ENCODE peak calls at places on chromosomes 3 and 15, in seven cellular contexts. I, L, C, B, W, J and A are unnamed samples.

GRCh38 chr15:27743638-27744037 is 355.5 kb downstream of the OCA2 start:
- DNase-seq in B (no peak), J (no peak), I (no peak), C (no peak), W (no peak), L (no peak), A (no peak)

GRCh38 chr3:158809642-158810041 is 7.8 kb downstream of the MFSD1 start:
- DNase-seq in I (no peak), C (no peak), B (no peak), W (no peak), L (no peak), J (no peak), A (no peak)

GRCh38 chr3:30199096-30199734 is 407.2 kb upstream of the TGFBR2 start:
- DNase-seq in C (peak), L (peak), J (peak), W (peak), I (peak), B (peak), A (no peak)

GRCh38 chr3:143895805-143896204 is 47.5 kb upstream of the SLC9A9 start:
- DNase-seq in B (no peak), C (peak), W (no peak), I (no peak), J (no peak), L (no peak), A (no peak)

GRCh38 chr15:56754993-56755392 is 21.7 kb upstream of the ZNF280D start:
- DNase-seq in B (no peak), W (no peak), L (no peak), C (no peak), J (no peak), I (no peak), A (no peak)

GRCh38 chr3:185351371-185351770 is 11.6 kb upstream of the MAP3K13 start:
- DNase-seq in I (no peak), B (no peak), L (no peak), J (no peak), W (no peak), C (no peak), A (no peak)

GRCh38 chr15:71290002-71290401 is 174.7 kb downstream of the THSD4 start:
- DNase-seq in J (no peak), I (no peak), L (no peak), B (no peak), W (no peak), C (no peak), A (no peak)

GRCh38 chr3:59424268-59425010 is 374.6 kb upstream of the CFAP20DC start:
- DNase-seq in I (no peak), L (no peak), C (no peak), W (no peak), J (no peak), B (no peak), A (no peak)

GRCh38 chr3:18127181-18127863 is 297.8 kb downstream of the SATB1 start:
- DNase-seq in C (no peak), B (no peak), J (no peak), L (no peak), W (no peak), I (no peak), A (peak)

GRCh38 chr3:61637088-61638051 is 76.0 kb downstream of the PTPRG start:
- DNase-seq in W (peak), I (no peak), L (no peak), B (peak), C (peak), J (peak), A (peak)

GRCh38 chr3:38455639-38456430 is 2.1 kb downstream of the ACVR2B start:
- DNase-seq in B (no peak), L (no peak), C (no peak), J (no peak), W (no peak), I (no peak), A (no peak)

GRCh38 chr3:38453075-38453913 is at the start of gene ACVR2B:
- DNase-seq in W (peak), I (peak), B (peak), J (peak), L (peak), C (peak), A (peak)

GRCh38 chr3:38453914-38454178 is 156 bp downstream of the ACVR2B start:
- DNase-seq in L (no peak), J (no peak), W (no peak), B (no peak), C (no peak), I (no peak), A (no peak)

GRCh38 chr3:38454179-38454883 is 641 bp downstream of the ACVR2B start:
- DNase-seq in C (peak), B (peak), I (no peak), L (peak), J (peak), W (peak), A (peak)

GRCh38 chr3:38454884-38455638 is 1.4 kb downstream of the ACVR2B start:
- DNase-seq in B (peak), L (peak), J (peak), W (peak), C (peak), I (peak), A (peak)
- TF ChIP-seq POLR2A in B (no peak), L (peak), J (no peak), W (no peak), C (no peak), I (no peak), A (no peak)

GRCh38 chr3:183634707-183635106 is 716 bp upstream of the KLHL24 start:
- DNase-seq in B (no peak), W (no peak), C (no peak), J (no peak), I (no peak), L (no peak), A (no peak)

GRCh38 chr3:183637106-183637486 is 1.7 kb downstream of the KLHL24 start:
- DNase-seq in L (no peak), B (no peak), I (no peak), C (no peak), W (no peak), J (no peak), A (no peak)

GRCh38 chr3:183635107-183635430 is 354 bp upstream of the KLHL24 start:
- DNase-seq in B (no peak), I (no peak), J (no peak), L (no peak), C (no peak), W (no peak), A (no peak)

GRCh38 chr3:183636221-183637105 is 1.0 kb downstream of the KLHL24 start:
- DNase-seq in L (peak), B (peak), C (peak), J (peak), W (peak), I (peak), A (peak)

DNA sequence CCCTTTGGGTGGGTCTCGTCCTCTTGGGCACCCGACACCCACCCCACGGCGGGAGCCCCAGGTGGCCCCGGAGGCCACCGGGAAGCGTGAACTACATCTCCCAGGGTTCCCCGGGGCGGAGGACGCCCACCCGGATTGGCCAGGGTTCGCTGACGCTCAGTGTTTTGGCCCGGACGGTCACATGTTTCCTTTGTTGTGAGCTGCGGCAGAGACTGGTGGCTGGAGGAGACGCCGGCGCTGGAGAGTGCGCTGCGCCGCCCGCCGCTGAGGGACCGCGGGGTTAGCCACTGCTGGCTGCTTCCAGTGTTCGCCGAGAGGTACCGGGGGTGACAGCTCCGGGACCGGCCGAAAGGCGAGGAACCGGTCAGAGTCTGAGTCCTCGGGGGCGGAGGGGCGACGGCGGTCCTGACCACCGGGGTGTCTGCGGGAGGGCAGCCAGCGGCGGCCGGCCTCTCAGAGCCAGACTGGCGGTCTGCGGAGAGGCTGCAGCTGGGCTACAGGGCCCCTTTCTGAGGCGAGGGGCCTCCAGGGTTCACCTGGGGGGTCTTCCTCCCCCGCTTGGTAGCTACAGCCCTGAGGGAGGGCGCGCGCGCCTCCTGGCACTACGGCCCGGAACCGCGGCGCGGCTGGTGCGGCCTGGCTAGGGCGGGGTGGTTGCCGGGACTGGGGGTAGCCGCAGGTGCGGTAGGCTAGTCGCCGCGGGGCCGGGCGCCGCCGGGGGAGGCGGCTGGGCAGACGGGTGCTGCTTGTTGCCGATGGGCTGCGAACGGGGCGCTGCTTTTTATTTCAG is at the start of gene KLHL24:
- DNase-seq in J (peak), W (peak), B (peak), L (peak), I (peak), C (peak), A (peak)
- TF ChIP-seq POLR2A in J (peak), W (peak), B (peak), L (no peak), I (peak), C (peak), A (peak)

GRCh38 chr15:34588046-34588674 is 4.7 kb upstream of the GOLGA8B start:
- DNase-seq in W (no peak), I (peak), B (peak), C (peak), L (peak), J (peak), A (no peak)
- TF ChIP-seq POLR2A in W (no peak), I (no peak), B (no peak), C (no peak), L (peak), J (peak), A (peak)

DNA sequence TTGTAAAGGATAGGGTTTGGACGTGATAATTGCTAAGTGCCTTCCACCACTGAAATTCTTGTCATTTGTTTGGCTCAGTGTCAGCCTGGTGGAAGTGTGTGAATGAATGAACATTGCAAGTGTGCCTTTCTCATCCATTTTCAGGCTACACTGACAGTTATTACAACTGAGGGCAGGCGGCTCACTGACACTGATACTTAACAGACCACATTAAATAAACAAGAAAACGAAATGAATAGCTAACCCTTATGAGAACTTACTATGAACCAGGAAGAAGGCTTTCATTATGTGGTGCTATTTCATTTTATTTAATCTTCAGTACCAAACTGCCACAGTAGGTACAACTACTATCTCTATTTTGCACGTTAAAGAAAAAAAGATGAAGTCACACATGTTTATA is 188.8 kb upstream of the CRBN start:
- DNase-seq in L (no peak), W (no peak), B (no peak), I (no peak), C (no peak), J (no peak), A (no peak)
- TF ChIP-seq POLR2A in L (no peak), W (no peak), B (no peak), I (no peak), C (no peak), J (no peak), A (no peak)

DNA sequence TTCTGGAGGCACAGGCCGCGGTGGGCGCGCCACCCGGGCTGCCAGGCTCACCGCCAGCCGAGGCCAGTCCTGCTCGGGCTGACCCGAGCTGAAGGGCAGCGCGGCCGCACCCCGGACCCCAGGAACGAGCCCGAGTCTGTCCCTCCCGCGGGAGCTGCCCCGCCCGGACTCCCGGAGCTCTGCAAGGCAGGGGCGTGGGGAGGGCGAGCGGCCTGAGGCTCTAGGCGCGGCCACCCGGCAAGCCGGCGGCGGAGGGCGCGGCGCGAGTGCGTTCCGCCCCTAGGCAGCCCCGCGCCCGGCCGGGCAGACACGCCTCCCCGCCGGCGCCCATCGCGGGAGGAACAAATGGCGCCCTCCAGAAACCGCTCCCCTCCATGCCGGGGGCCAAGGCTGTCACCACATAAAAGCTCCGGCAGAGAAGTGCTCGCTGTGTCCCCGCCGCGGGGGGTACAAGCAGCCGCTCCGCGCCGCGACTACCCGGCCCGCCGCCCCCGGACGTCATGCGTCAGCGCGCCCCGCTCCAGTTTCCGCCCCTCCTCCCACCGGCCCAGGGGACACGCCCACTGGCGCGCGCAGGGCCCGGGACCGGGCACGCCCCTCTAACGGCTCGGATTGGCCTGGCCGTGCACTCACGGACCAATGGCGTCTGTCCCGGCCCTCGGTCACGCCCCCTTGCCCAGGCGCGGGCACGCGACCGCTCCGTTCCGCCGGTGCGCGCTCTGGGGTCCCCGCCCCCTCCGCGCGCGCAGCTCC is 483 bp upstream of the KLF13 start:
- DNase-seq in B (peak), L (peak), C (peak), J (peak), I (peak), W (peak), A (peak)
- TF ChIP-seq POLR2A in B (peak), L (no peak), C (peak), J (peak), I (peak), W (peak), A (peak)

GRCh38 chr3:14651440-14652251 is at the start of gene CCDC174:
- DNase-seq in J (peak), W (peak), B (peak), L (peak), C (peak), I (peak), A (peak)
- TF ChIP-seq POLR2A in J (peak), W (peak), B (peak), L (peak), C (peak), I (no peak), A (peak)

GRCh38 chr3:114384558-114384903 is 90.7 kb downstream of the TIGIT start:
- DNase-seq in J (no peak), B (peak), C (no peak), W (no peak), L (no peak), I (no peak), A (no peak)
- TF ChIP-seq POLR2A in J (no peak), B (no peak), C (no peak), W (no peak), L (no peak), I (no peak), A (no peak)

GRCh38 chr3:78003090-78003489 is 963.2 kb downstream of the ROBO2 start:
- DNase-seq in B (no peak), C (no peak), L (no peak), W (no peak), J (no peak), I (no peak), A (no peak)
- TF ChIP-seq POLR2A in B (no peak), C (no peak), L (no peak), W (no peak), J (no peak), I (no peak), A (no peak)

GRCh38 chr15:84752700-84753099 is 4.3 kb downstream of the ZNF592 start:
- DNase-seq in L (no peak), I (no peak), B (no peak), C (no peak), J (no peak), W (no peak), A (no peak)
- TF ChIP-seq POLR2A in L (no peak), I (no peak), B (no peak), C (no peak), J (no peak), W (no peak), A (no peak)

GRCh38 chr3:155870945-155871745 is 695 bp downstream of the GMPS start:
- DNase-seq in J (peak), W (peak), I (peak), C (peak), B (peak), L (peak), A (no peak)
- TF ChIP-seq POLR2A in J (no peak), W (no peak), I (no peak), C (no peak), B (no peak), L (no peak), A (no peak)